ENCODE peak calls at places on chromosomes 12 and 14, in eight cellular contexts. T is CD14-positive monocyte; V is omental fat pad; J is activated T-cell treated with anti-CD3 and anti-CD28 coated beads, Interleukin-2, amount 50 U/mL, for 1 hour; S is OCI-M1; X is HTR-8/SVneo; K is stimulated activated CD4-positive, alpha-beta T cell treated with anti-CD3 and anti-CD28 coated beads, Interleukin-15, amount 100 ng/mL, for 1 hour; R is adrenal gland. Z is an unnamed sample.

GRCh38 chr14:92565718-92566115 is 52.1 kb downstream of the RIN3 start:
- DNase-seq in K (no peak), T (no peak), V (no peak), R (no peak), X (no peak), S (no peak), J (no peak), Z (no peak)

GRCh38 chr12:130242506-130242905 is 80.2 kb downstream of the FZD10 start:
- DNase-seq in J (no peak), V (no peak), R (no peak), T (no peak), K (no peak), X (no peak), S (no peak), Z (no peak)

GRCh38 chr12:132275110-132275531 is 54.3 kb downstream of the GALNT9 start:
- DNase-seq in S (no peak), K (no peak), J (no peak), X (peak; percentile 83), T (no peak), R (no peak), V (no peak), Z (no peak)

GRCh38 chr14:98290596-98290995 is 981.4 kb downstream of the BCL11B start:
- DNase-seq in J (no peak), X (no peak), K (no peak), S (no peak), R (no peak), T (no peak), V (no peak), Z (peak; percentile 64)

GRCh38 chr14:89848165-89848564 is 106.4 kb downstream of the EFCAB11 start:
- DNase-seq in R (no peak), J (no peak), V (no peak), X (no peak), T (no peak), S (no peak), K (no peak), Z (no peak)

GRCh38 chr14:50410921-50411320 is 14.2 kb upstream of the CDKL1 start:
- DNase-seq in K (no peak), J (no peak), S (no peak), V (no peak), R (no peak), T (no peak), X (no peak), Z (no peak)

GRCh38 chr14:73771848-73772705 is 57.9 kb upstream of the PNMA1 start:
- DNase-seq in R (peak; percentile 85), X (no peak), S (peak; percentile 89), T (no peak), J (peak; percentile 68), K (peak; percentile 51), V (no peak), Z (no peak)

GRCh38 chr14:72049462-72049861 is 117.2 kb downstream of the RGS6 start:
- DNase-seq in X (no peak), S (peak; percentile 52), V (no peak), K (no peak), R (no peak), J (no peak), T (no peak), Z (no peak)

GRCh38 chr12:88865537-88865936 is 285.3 kb upstream of the KITLG start:
- DNase-seq in S (no peak), T (no peak), V (no peak), J (no peak), X (no peak), K (no peak), R (no peak), Z (no peak)

Z was measured in esophagus muscularis mucosa.